ENCODE peak calls at places on chromosomes 3 and 15, in six cellular contexts. One of them, this sample, is unnamed.

GRCh38 chr3:9782777-9783176 is 9.5 kb downstream of the TADA3 start:
- DNase-seq in GM10248: no peak
- DNase-seq in T1000: no peak
- DNase-seq in T-cell: no peak
- DNase-seq in mucosa of descending colon: no peak
- DNase-seq in stimulated activated CD8-positive, alpha-beta memory T cell treated with anti-CD3 and anti-CD28 coated beads, Interleukin-15, amount 100 ng/mL, for 24 hours: no peak
- DNase-seq in this sample: no peak

GRCh38 chr3:76369170-76369569 is 583.8 kb upstream of the ZNF717 start:
- DNase-seq in GM10248: no peak
- DNase-seq in mucosa of descending colon: no peak
- DNase-seq in T1000: no peak
- DNase-seq in T-cell: no peak
- DNase-seq in stimulated activated CD8-positive, alpha-beta memory T cell treated with anti-CD3 and anti-CD28 coated beads, Interleukin-15, amount 100 ng/mL, for 24 hours: no peak
- DNase-seq in this sample: no peak

GRCh38 chr15:79073336-79073735 is 17.2 kb downstream of the RASGRF1 start:
- DNase-seq in mucosa of descending colon: no peak
- DNase-seq in GM10248: no peak
- DNase-seq in T1000: no peak
- DNase-seq in stimulated activated CD8-positive, alpha-beta memory T cell treated with anti-CD3 and anti-CD28 coated beads, Interleukin-15, amount 100 ng/mL, for 24 hours: no peak
- DNase-seq in T-cell: no peak
- DNase-seq in this sample: no peak

GRCh38 chr15:48144889-48145288 is 24.1 kb downstream of the SLC24A5 start:
- DNase-seq in T1000: no peak
- DNase-seq in T-cell: no peak
- DNase-seq in mucosa of descending colon: no peak
- DNase-seq in GM10248: no peak
- DNase-seq in stimulated activated CD8-positive, alpha-beta memory T cell treated with anti-CD3 and anti-CD28 coated beads, Interleukin-15, amount 100 ng/mL, for 24 hours: no peak
- DNase-seq in this sample: no peak

GRCh38 chr3:40871411-40871810 is 327.9 kb upstream of the CTNNB1 start:
- DNase-seq in stimulated activated CD8-positive, alpha-beta memory T cell treated with anti-CD3 and anti-CD28 coated beads, Interleukin-15, amount 100 ng/mL, for 24 hours: no peak
- DNase-seq in T1000: no peak
- DNase-seq in T-cell: no peak
- DNase-seq in mucosa of descending colon: no peak
- DNase-seq in GM10248: no peak
- DNase-seq in this sample: no peak

GRCh38 chr3:44584646-44585501 is at the start of gene ZNF660:
- DNase-seq in mucosa of descending colon: peak; percentile 46
- DNase-seq in T1000: peak; percentile 82
- DNase-seq in GM10248: peak; percentile 72
- DNase-seq in T-cell: no peak
- DNase-seq in stimulated activated CD8-positive, alpha-beta memory T cell treated with anti-CD3 and anti-CD28 coated beads, Interleukin-15, amount 100 ng/mL, for 24 hours: no peak
- DNase-seq in this sample: peak; percentile 84

GRCh38 chr3:133934073-133934970 is 38.6 kb upstream of the RAB6B start:
- DNase-seq in mucosa of descending colon: peak; percentile 78
- DNase-seq in GM10248: no peak
- DNase-seq in T1000: no peak
- DNase-seq in stimulated activated CD8-positive, alpha-beta memory T cell treated with anti-CD3 and anti-CD28 coated beads, Interleukin-15, amount 100 ng/mL, for 24 hours: no peak
- DNase-seq in T-cell: no peak
- DNase-seq in this sample: peak; percentile 22

GRCh38 chr15:78317145-78317836 is 17.9 kb upstream of the SKIC8 start:
- DNase-seq in T1000: no peak
- DNase-seq in stimulated activated CD8-positive, alpha-beta memory T cell treated with anti-CD3 and anti-CD28 coated beads, Interleukin-15, amount 100 ng/mL, for 24 hours: no peak
- DNase-seq in mucosa of descending colon: no peak
- DNase-seq in GM10248: no peak
- DNase-seq in T-cell: no peak
- DNase-seq in this sample: no peak